ENCODE peak calls at places on chromosomes 12 and 14, in eight cellular contexts. X, Y, G, F, I, M, Q and S are unnamed samples.

GRCh38 chr12:95096852-95097251 is 23.4 kb upstream of the NR2C1 start:
- DNase-seq in I (no peak), M (no peak), Y (no peak), Q (no peak), X (no peak), F (no peak), G (no peak), S (no peak)

GRCh38 chr14:30131698-30132097 is 204.1 kb upstream of the PRKD1 start:
- DNase-seq in I (no peak), G (no peak), Y (no peak), Q (no peak), F (no peak), M (no peak), X (no peak), S (no peak)

GRCh38 chr12:121980211-121980891 is 41.3 kb upstream of the BCL7A start:
- DNase-seq in M (no peak), X (no peak), F (no peak), Q (no peak), Y (no peak), I (no peak), G (no peak), S (no peak)

GRCh38 chr14:74563233-74563585 is 48.8 kb downstream of the LTBP2 start:
- DNase-seq in F (no peak), X (no peak), M (no peak), Y (no peak), I (no peak), G (no peak), Q (no peak), S (peak)

GRCh38 chr12:107435520-107435919 is 250.1 kb upstream of the PWP1 start:
- DNase-seq in M (no peak), G (no peak), I (no peak), X (no peak), Y (no peak), Q (no peak), F (no peak), S (no peak)

GRCh38 chr14:91127411-91127810 is 13.5 kb downstream of the DGLUCY start:
- DNase-seq in Q (no peak), M (no peak), F (peak), Y (peak), G (no peak), X (peak), I (no peak), S (no peak)

GRCh38 chr14:59022144-59022543 is 166.3 kb upstream of the DAAM1 start:
- DNase-seq in Q (no peak), Y (no peak), F (no peak), G (no peak), X (no peak), I (no peak), M (peak), S (no peak)

GRCh38 chr14:37230551-37231194 is 32.9 kb downstream of the MIPOL1 start:
- DNase-seq in Q (peak), M (peak), I (peak), G (no peak), X (no peak), F (no peak), Y (peak), S (peak)

GRCh38 chr12:65511134-65511912 is 232.8 kb downstream of the MSRB3 start:
- DNase-seq in I (no peak), G (no peak), X (no peak), M (no peak), Y (no peak), F (no peak), Q (no peak), S (no peak)

GRCh38 chr12:60501124-60501729 is 905.4 kb downstream of the SLC16A7 start:
- DNase-seq in G (no peak), F (no peak), Q (no peak), Y (peak), I (no peak), X (no peak), M (no peak), S (peak)

GRCh38 chr12:1310684-1311083 is 283.7 kb downstream of the FBXL14 start:
- DNase-seq in F (no peak), X (no peak), Y (no peak), M (no peak), G (no peak), I (no peak), Q (no peak), S (no peak)

GRCh38 chr14:69842671-69843407 is 36.4 kb upstream of the SMOC1 start:
- DNase-seq in F (no peak), Q (no peak), X (no peak), M (no peak), Y (no peak), I (no peak), G (no peak), S (no peak)

GRCh38 chr12:4133636-4134433 is 139.7 kb upstream of the CCND2 start:
- DNase-seq in Q (no peak), F (no peak), I (no peak), Y (no peak), M (peak), X (no peak), G (no peak), S (no peak)

GRCh38 chr12:91311081-91311480 is 128.5 kb upstream of the DCN start:
- DNase-seq in I (no peak), Y (no peak), X (no peak), G (no peak), F (no peak), M (no peak), Q (no peak), S (no peak)
- TF ChIP-seq CTCF in I (no peak), Y (no peak), X (no peak), G (no peak), F (no peak), M (no peak), Q (no peak), S (no peak)

GRCh38 chr12:91523831-91524230 is 341.2 kb upstream of the DCN start:
- DNase-seq in I (no peak), Y (no peak), X (no peak), G (no peak), Q (no peak), F (no peak), M (no peak), S (no peak)
- TF ChIP-seq CTCF in I (no peak), Y (no peak), X (no peak), G (no peak), Q (no peak), F (no peak), M (no peak), S (no peak)

DNA sequence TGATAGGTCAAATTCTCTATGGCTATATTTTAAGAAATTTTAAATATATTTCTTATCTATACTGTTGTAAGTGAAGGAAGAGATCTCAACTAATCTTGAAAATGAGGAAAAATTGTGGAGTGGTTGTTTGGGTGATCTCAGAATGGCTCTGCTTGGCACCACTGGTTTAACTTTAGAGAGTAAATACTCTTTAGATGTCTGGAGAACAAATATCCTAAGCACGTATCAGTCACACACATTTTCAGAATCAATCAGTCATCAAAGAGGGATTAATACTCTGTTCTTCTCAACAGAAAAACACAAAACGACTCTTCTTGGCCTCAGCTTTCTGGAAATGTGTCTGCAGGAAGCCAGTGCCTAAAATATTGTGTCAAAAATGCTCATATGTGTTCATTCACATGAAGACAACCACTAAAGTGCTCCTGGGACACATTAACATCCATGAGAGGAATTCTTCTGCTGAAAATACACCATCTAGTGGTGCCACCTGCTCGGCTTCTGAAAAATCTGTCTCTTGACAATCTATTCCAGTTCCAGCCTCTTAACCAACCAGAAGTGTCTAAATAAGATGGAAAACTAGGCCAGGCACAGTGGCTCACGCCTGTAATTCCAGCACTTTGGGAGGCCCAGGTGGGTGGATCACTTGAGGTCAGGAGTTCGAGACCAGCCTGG is 81.1 kb upstream of the CCDC198 start:
- DNase-seq in Q (no peak), G (no peak), Y (peak), F (no peak), X (no peak), I (no peak), M (no peak), S (no peak)
- TF ChIP-seq CTCF in Q (no peak), G (no peak), Y (no peak), F (no peak), X (no peak), I (peak), M (no peak), S (no peak)

GRCh38 chr12:106301611-106302321 is 767 bp upstream of the TCP11L2 start:
- DNase-seq in Q (no peak), Y (peak), F (peak), X (peak), M (peak), G (no peak), I (no peak), S (peak)

GRCh38 chr12:106304001-106304421 is 1.5 kb downstream of the TCP11L2 start:
- DNase-seq in F (no peak), X (no peak), M (no peak), Q (no peak), Y (no peak), I (no peak), G (no peak), S (peak)

GRCh38 chr12:106304797-106305196 is 2.3 kb downstream of the TCP11L2 start:
- DNase-seq in Y (no peak), Q (no peak), I (no peak), F (no peak), M (no peak), G (no peak), X (no peak), S (no peak)

GRCh38 chr12:106302401-106303201 is at the start of gene TCP11L2:
- DNase-seq in G (peak), X (peak), Y (peak), M (peak), F (peak), I (no peak), Q (peak), S (peak)

DNA sequence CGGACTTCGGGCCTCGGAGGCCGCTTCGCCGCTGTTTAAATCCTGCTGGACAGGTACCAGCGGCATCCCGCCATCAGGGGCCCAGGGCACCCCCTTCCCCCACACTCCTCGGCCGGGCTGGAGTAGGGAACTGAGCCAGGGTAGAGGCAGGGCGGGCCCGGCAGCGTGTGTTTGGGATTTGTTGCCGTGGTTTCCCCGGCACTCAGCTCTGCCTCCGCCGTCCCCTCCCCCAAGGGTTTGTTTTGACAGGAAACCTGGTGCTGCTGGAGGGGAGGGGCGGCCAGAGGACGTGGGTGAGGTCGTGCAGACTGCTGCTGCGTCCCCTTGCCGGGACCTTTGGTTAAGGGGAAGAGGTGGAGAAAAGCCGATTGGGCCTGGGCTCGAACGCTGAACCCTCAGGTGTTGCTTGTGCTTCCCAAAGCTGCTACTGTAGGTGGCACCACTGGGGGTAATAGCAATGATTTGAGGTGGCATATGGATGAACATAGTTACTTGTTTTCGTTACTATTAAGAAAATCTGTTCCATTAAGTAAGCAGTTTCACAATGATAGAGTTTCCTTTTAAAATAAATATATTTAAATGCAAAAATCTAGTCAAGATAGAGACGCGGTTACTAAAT is 778 bp downstream of the TCP11L2 start:
- DNase-seq in I (no peak), M (peak), Q (peak), Y (peak), F (peak), G (peak), X (peak), S (peak)
- TF ChIP-seq CTCF in I (no peak), M (no peak), Q (peak), Y (no peak), F (no peak), G (no peak), X (no peak), S (peak)

GRCh38 chr14:100283984-100284881 is 22.0 kb downstream of the SLC25A29 start:
- DNase-seq in Q (no peak), G (no peak), I (no peak), M (no peak), Y (no peak), F (no peak), X (peak), S (no peak)

GRCh38 chr14:100286484-100287191 is 19.6 kb downstream of the SLC25A29 start:
- DNase-seq in Y (no peak), X (peak), I (no peak), M (no peak), F (no peak), G (no peak), Q (no peak), S (no peak)

GRCh38 chr14:100285913-100286400 is 20.3 kb downstream of the SLC25A29 start:
- DNase-seq in I (no peak), F (no peak), Y (no peak), G (no peak), Q (no peak), M (no peak), X (peak), S (no peak)

GRCh38 chr14:100287202-100287997 is 18.8 kb downstream of the SLC25A29 start:
- DNase-seq in X (peak), I (no peak), Q (no peak), F (no peak), Y (no peak), G (no peak), M (no peak), S (no peak)

GRCh38 chr14:100285021-100285912 is 21.0 kb downstream of the SLC25A29 start:
- DNase-seq in Q (peak), F (peak), X (peak), M (peak), Y (peak), G (no peak), I (no peak), S (peak)
- TF ChIP-seq CTCF in Q (peak), F (peak), X (peak), M (peak), Y (peak), G (peak), I (peak), S (peak)

GRCh38 chr14:51056431-51056830 is 38.5 kb downstream of the TRIM9 start:
- DNase-seq in G (no peak), I (no peak), Q (no peak), Y (no peak), X (no peak), M (no peak), F (no peak), S (no peak)
- TF ChIP-seq CTCF in G (no peak), I (no peak), Q (no peak), Y (no peak), X (no peak), M (no peak), F (no peak), S (no peak)

DNA sequence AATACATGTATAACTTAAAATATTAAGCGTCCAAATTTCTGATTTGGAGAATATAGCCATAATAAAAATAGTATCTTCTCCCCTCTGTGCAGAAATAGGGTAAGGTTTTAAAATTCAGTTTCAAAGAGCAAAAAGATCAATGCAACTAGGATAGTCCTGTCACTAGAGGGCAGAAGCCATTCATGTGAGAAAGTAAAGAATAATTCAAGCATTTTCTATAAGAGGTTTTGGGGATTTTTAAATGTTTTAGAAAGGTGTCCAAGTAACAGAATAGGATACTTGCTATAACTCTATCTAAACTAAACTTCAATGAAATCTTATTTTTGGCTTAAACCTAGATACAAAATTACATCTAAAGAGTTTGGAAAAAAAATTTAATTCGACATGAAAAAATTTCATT is 50.3 kb downstream of the ADAMTS20 start:
- DNase-seq in F (no peak), X (no peak), Y (no peak), Q (peak), M (no peak), I (no peak), G (no peak), S (peak)
- TF ChIP-seq CTCF in F (peak), X (no peak), Y (no peak), Q (peak), M (no peak), I (peak), G (no peak), S (peak)

DNA sequence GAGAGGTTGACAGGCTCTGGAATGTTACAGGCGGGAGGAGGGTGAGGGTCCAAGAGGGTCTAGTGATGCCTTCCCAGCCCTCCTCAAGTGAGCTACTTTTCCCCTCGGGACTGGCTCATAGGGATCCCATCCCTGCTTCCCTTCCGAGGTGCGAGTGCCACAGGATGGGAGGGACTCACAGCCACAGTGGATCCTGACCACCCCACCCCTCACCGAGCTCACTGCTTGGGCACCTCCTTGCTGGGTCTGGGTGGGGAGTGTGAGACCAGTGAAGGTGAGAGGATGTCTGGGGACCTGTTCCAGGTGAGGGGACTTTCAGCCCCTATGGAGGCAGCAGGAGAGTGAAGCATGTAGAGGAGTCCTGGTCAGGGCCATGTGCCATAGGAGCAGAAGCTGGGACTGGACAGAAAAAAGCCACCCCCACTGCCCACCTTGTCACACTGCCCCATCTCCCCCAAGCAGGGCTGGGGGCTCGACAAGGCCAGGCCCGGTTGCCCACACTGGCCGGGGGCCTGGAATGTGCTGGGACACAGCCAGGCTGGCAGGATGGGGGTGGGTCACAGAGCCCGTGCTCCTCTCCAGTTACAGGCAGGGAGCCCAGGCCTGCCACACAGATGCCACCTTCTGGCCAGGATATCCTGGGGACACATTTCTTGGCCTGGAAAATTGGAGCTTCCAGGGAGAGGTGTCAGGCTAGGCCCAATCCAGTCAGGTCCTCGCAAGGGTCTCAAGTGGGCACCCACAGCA is 1.7 kb upstream of the TNS2 start:
- DNase-seq in I (no peak), F (no peak), Y (peak), X (peak), G (no peak), Q (no peak), M (peak), S (no peak)
- TF ChIP-seq CTCF in I (peak), F (no peak), Y (no peak), X (peak), G (no peak), Q (peak), M (no peak), S (no peak)

DNA sequence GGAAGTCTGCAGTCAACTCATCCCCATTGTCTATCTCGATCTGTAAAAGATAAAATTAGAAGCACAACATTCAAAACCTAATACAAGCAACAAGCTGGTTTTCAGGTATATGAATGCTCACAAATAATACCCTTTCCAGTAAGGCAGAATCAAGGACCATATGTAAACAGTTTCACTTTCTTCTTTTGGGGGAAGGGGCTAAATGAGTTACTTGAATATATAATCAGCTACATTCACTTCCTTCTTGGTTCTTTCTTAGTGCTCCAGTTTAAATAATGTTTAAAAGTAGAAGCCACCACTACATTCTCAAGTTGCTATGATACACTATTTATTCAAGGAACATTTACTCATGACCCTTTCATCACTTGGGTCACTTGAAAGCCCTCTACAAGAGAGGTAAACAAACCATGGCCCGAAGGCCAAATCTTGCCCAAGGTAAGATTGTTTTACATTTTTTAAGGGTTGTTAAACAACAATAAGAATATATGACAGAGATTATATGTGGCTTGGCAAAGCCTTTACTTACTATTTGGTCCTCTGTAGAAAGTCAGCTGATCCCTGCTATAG is 10.3 kb downstream of the TWF1 start:
- DNase-seq in Y (no peak), X (no peak), F (no peak), M (no peak), Q (no peak), G (no peak), I (no peak), S (no peak)
- TF ChIP-seq CTCF in Y (no peak), X (no peak), F (no peak), M (no peak), Q (no peak), G (no peak), I (no peak), S (no peak)